ENCODE peak calls at places on chromosomes 6 and 20, in four cellular contexts. I is endothelial cell of umbilical vein, Z is HS-5, C is left cardiac atrium. W is an unnamed sample.

GRCh38 chr6:44253307-44254101 is 3.8 kb downstream of the SLC35B2 start:
- DNase-seq in C (no peak), I (peak), Z (no peak), W (peak)

GRCh38 chr6:44254957-44255808 is 2.1 kb downstream of the SLC35B2 start:
- DNase-seq in C (no peak), I (no peak), Z (no peak), W (no peak)

GRCh38 chr6:12751694-12752304 is 35.2 kb downstream of the PHACTR1 start:
- DNase-seq in I (peak), C (peak), Z (no peak), W (peak)

GRCh38 chr6:90184334-90185298 is 112.0 kb downstream of the BACH2 start:
- DNase-seq in I (peak), Z (no peak), C (no peak), W (no peak)

GRCh38 chr6:82646231-82646615 is 282.6 kb downstream of the TPBG start:
- DNase-seq in C (no peak), Z (no peak), I (no peak), W (no peak)

GRCh38 chr6:227812-228338 is 64.4 kb upstream of the DUSP22 start:
- DNase-seq in I (no peak), Z (no peak), C (no peak), W (no peak)

GRCh38 chr6:168903638-168904345 is 349.9 kb downstream of the THBS2 start:
- DNase-seq in C (no peak), Z (no peak), I (no peak), W (no peak)

GRCh38 chr6:169867751-169868191 is 116.3 kb downstream of the ERMARD start:
- DNase-seq in I (no peak), Z (no peak), C (no peak), W (no peak)

GRCh38 chr6:9745476-9745875 is 669.4 kb downstream of the TFAP2A start:
- DNase-seq in Z (no peak), C (no peak), I (no peak), W (no peak)

GRCh38 chr6:44126320-44127149 is 717 bp downstream of the MRPL14 start:
- DNase-seq in Z (no peak), C (peak), I (peak), W (peak)

GRCh38 chr20:20992274-20992673 is 113.9 kb downstream of the LINC00237 start:
- DNase-seq in I (no peak), C (no peak), Z (no peak), W (no peak)

GRCh38 chr6:30926644-30927043 is 5.3 kb downstream of the SFTA2 start:
- DNase-seq in Z (no peak), C (peak), I (no peak), W (no peak)

GRCh38 chr20:46566125-46566524 is 15.7 kb upstream of the OCSTAMP start:
- DNase-seq in I (no peak), Z (no peak), C (no peak), W (no peak)

GRCh38 chr6:90397929-90398674 is 101.5 kb upstream of the BACH2 start:
- DNase-seq in I (peak), C (no peak), Z (no peak), W (no peak)

GRCh38 chr20:12153616-12154015 is 235.9 kb downstream of the BTBD3 start:
- DNase-seq in Z (no peak), C (no peak), I (no peak), W (no peak)

GRCh38 chr20:3277686-3278465 is 38.9 kb upstream of the SLC4A11 start:
- DNase-seq in Z (no peak), C (no peak), I (no peak), W (no peak)

GRCh38 chr6:125306756-125307149 is 5.0 kb upstream of the HDDC2 start:
- DNase-seq in I (no peak), Z (no peak), C (no peak), W (no peak)

GRCh38 chr6:112480551-112480950 is 133.4 kb downstream of the RFPL4B start:
- DNase-seq in Z (peak), C (no peak), I (no peak), W (no peak)

GRCh38 chr6:31578461-31579118 is 3.2 kb downstream of the TNF start:
- DNase-seq in I (no peak), C (no peak), Z (no peak), W (no peak)

GRCh38 chr20:9966966-9967365 is 67.8 kb upstream of the ANKEF1 start:
- DNase-seq in Z (no peak), I (no peak), C (no peak), W (no peak)

GRCh38 chr6:42050897-42051653 is 751 bp downstream of the TAF8 start:
- DNase-seq in I (no peak), C (no peak), Z (no peak), W (no peak)

GRCh38 chr6:35086636-35087360 is 54.3 kb downstream of the TCP11 start:
- DNase-seq in Z (no peak), C (no peak), I (no peak), W (peak)

GRCh38 chr20:24627926-24628325 is 158.5 kb downstream of the SYNDIG1 start:
- DNase-seq in I (no peak), Z (no peak), C (no peak), W (no peak)

GRCh38 chr6:45640811-45641210 is 263.1 kb upstream of the SUPT3H start:
- DNase-seq in C (no peak), I (no peak), Z (no peak), W (no peak)

GRCh38 chr6:122399348-122400120 is at the start of gene HSF2:
- DNase-seq in Z (peak), I (peak), C (peak), W (peak)

GRCh38 chr6:48664850-48665249 is 553.9 kb upstream of the PTCHD4 start:
- DNase-seq in I (no peak), Z (no peak), C (no peak), W (no peak)

GRCh38 chr20:44993343-44993742 is 27.0 kb downstream of the STK4 start:
- DNase-seq in I (peak), C (no peak), Z (no peak), W (no peak)

GRCh38 chr20:1130849-1131248 is 12.4 kb downstream of the PSMF1 start:
- DNase-seq in C (peak), Z (no peak), I (no peak), W (no peak)

GRCh38 chr6:67880939-67881705 is 754.0 kb upstream of the ADGRB3 start:
- DNase-seq in I (peak), C (no peak), Z (no peak), W (no peak)

GRCh38 chr6:45543298-45544235 is 165.8 kb upstream of the SUPT3H start:
- DNase-seq in Z (peak), C (no peak), I (no peak), W (no peak)

GRCh38 chr6:129866256-129866655 is 5.1 kb upstream of the TMEM244 start:
- DNase-seq in Z (no peak), I (no peak), C (no peak), W (no peak)

GRCh38 chr6:86707545-86708120 is 229.7 kb upstream of the HTR1E start:
- DNase-seq in Z (no peak), I (no peak), C (no peak), W (no peak)

GRCh38 chr6:37308084-37308817 is 45.5 kb upstream of the RNF8 start:
- DNase-seq in Z (no peak), I (peak), C (no peak), W (no peak)

GRCh38 chr6:33633084-33633461 is 12.0 kb downstream of the ITPR3 start:
- DNase-seq in Z (no peak), C (no peak), I (no peak), W (no peak)

GRCh38 chr20:62524486-62524885 is 48.7 kb upstream of the GATA5 start:
- DNase-seq in I (no peak), C (no peak), Z (no peak), W (no peak)